ENCODE peak calls at places on chromosomes 13 and 19, in eight cellular contexts. H, G, Y, J, U, X, S and T are unnamed samples.

GRCh38 chr19:1882089-1882785 is 3.1 kb downstream of the ABHD17A start:
- DNase-seq in H (no peak), S (no peak), U (no peak), X (no peak), G (no peak), J (no peak), Y (no peak), T (peak; percentile 60)

GRCh38 chr19:7211191-7211988 is 82.8 kb downstream of the INSR start:
- DNase-seq in J (no peak), U (no peak), G (peak; percentile 65), Y (peak; percentile 92), X (no peak), H (peak; percentile 28), S (no peak), T (no peak)

GRCh38 chr19:10769533-10770491 is 51.9 kb downstream of the DNM2 start:
- DNase-seq in S (no peak), G (peak; percentile 59), X (peak; percentile 39), U (no peak), Y (peak; percentile 83), J (no peak), H (no peak), T (peak; percentile 58)

GRCh38 chr19:32203161-32203560 is 142.2 kb upstream of the ZNF507 start:
- DNase-seq in X (no peak), U (no peak), G (no peak), Y (no peak), S (no peak), H (no peak), J (peak; percentile 21), T (no peak)

GRCh38 chr13:111880185-111880584 is 186.8 kb upstream of the SOX1 start:
- DNase-seq in X (no peak), U (no peak), H (no peak), Y (no peak), G (peak; percentile 37), J (no peak), S (no peak), T (no peak)

GRCh38 chr19:11192957-11193939 is 4.1 kb downstream of the KANK2 start:
- DNase-seq in G (no peak), H (no peak), X (no peak), Y (no peak), J (no peak), S (no peak), U (no peak), T (no peak)

GRCh38 chr19:48975947-48976847 is 11.1 kb downstream of the FTL start:
- DNase-seq in U (no peak), X (peak; percentile 93), Y (no peak), J (no peak), H (no peak), S (no peak), G (peak; percentile 82), T (peak; percentile 47)

GRCh38 chr13:34452831-34453230 is 489.2 kb upstream of the NBEA start:
- DNase-seq in Y (no peak), J (no peak), G (no peak), X (no peak), S (no peak), H (no peak), U (no peak), T (no peak)

GRCh38 chr19:13042443-13043130 is 47.3 kb downstream of the NFIX start:
- DNase-seq in S (no peak), X (no peak), J (no peak), U (no peak), H (no peak), G (no peak), Y (no peak), T (no peak)

GRCh38 chr13:109383683-109384082 is 402.7 kb downstream of the IRS2 start:
- DNase-seq in U (no peak), G (no peak), S (no peak), Y (no peak), J (no peak), X (no peak), H (no peak), T (no peak)

GRCh38 chr19:40270362-40271089 is 14.6 kb downstream of the AKT2 start:
- DNase-seq in G (peak; percentile 73), S (no peak), Y (no peak), J (no peak), X (peak; percentile 71), U (no peak), H (no peak), T (no peak)

GRCh38 chr13:107452833-107453232 is 762.5 kb downstream of the LIG4 start:
- DNase-seq in X (no peak), S (no peak), U (no peak), H (no peak), J (no peak), G (no peak), Y (no peak), T (no peak)

GRCh38 chr13:94325148-94325528 is 154.3 kb downstream of the DCT start:
- DNase-seq in U (no peak), G (no peak), J (no peak), H (no peak), X (no peak), S (no peak), Y (no peak), T (no peak)

GRCh38 chr19:39582891-39583625 is 19.3 kb upstream of the LGALS13 start:
- DNase-seq in U (no peak), X (no peak), H (no peak), J (no peak), S (no peak), G (no peak), Y (no peak), T (no peak)

GRCh38 chr19:36771275-36772231 is 1.1 kb downstream of the ZNF850 start:
- DNase-seq in U (peak; percentile 81), X (peak; percentile 96), S (peak; percentile 29), H (peak; percentile 14), G (peak; percentile 84), J (no peak), Y (peak; percentile 66), T (peak; percentile 33)

GRCh38 chr13:83881917-83882625 is at the start of gene SLITRK1:
- DNase-seq in G (peak; percentile 97), J (peak; percentile 72), H (peak; percentile 91), S (peak; percentile 11), X (peak; percentile 96), Y (peak; percentile 88), U (no peak), T (peak; percentile 96)

GRCh38 chr13:46551410-46552301 is 1.3 kb upstream of the LRCH1 start:
- DNase-seq in X (peak; percentile 87), Y (peak; percentile 87), J (peak; percentile 89), G (peak; percentile 90), S (no peak), U (peak; percentile 80), H (peak; percentile 51), T (peak; percentile 84)

GRCh38 chr19:46674416-46675178 is 13.6 kb upstream of the DACT3 start:
- DNase-seq in J (no peak), Y (no peak), X (peak; percentile 93), H (no peak), G (peak; percentile 95), U (peak; percentile 27), S (no peak), T (peak; percentile 13)

GRCh38 chr19:27966390-27966816 is 1246.5 kb downstream of the UQCRFS1 start:
- DNase-seq in J (no peak), H (no peak), G (no peak), X (peak; percentile 51), U (no peak), Y (no peak), S (no peak), T (no peak)

GRCh38 chr13:67651908-67652307 is 421.8 kb upstream of the PCDH9 start:
- DNase-seq in Y (no peak), H (no peak), J (no peak), U (no peak), X (no peak), G (no peak), S (no peak), T (no peak)

GRCh38 chr13:50914301-50914700 is 4.7 kb downstream of the RNASEH2B start:
- DNase-seq in X (no peak), G (no peak), H (no peak), U (no peak), Y (no peak), J (no peak), S (no peak), T (no peak)

GRCh38 chr19:23996549-23996948 is 81.9 kb downstream of the ZNF726 start:
- DNase-seq in Y (no peak), S (no peak), U (peak; percentile 5), J (no peak), G (peak; percentile 66), X (peak; percentile 72), H (no peak), T (peak; percentile 8)
- TF ChIP-seq CTCF in Y (peak; percentile 2), S (no peak), U (peak; percentile 55), J (peak; percentile 35), G (peak; percentile 64), X (peak; percentile 48), H (peak; percentile 25), T (peak; percentile 57)

GRCh38 chr19:33397536-33398360 is 24.2 kb downstream of the CEBPG start:
- DNase-seq in J (peak; percentile 54), X (no peak), S (no peak), U (no peak), Y (peak; percentile 5), G (peak; percentile 80), H (no peak), T (no peak)
- TF ChIP-seq CTCF in J (no peak), X (peak; percentile 24), S (no peak), U (no peak), Y (no peak), G (peak; percentile 71), H (peak; percentile 56), T (no peak)

GRCh38 chr13:32445461-32445860 is 17.5 kb upstream of the N4BP2L1 start:
- DNase-seq in S (no peak), X (no peak), H (no peak), Y (no peak), U (no peak), J (no peak), G (no peak), T (no peak)

GRCh38 chr13:32446220-32446619 is 18.3 kb upstream of the N4BP2L1 start:
- DNase-seq in X (no peak), J (no peak), G (no peak), U (no peak), H (no peak), S (no peak), Y (no peak), T (no peak)

GRCh38 chr13:32446778-32447465 is 19.0 kb upstream of the N4BP2L1 start:
- DNase-seq in J (no peak), X (no peak), H (no peak), G (no peak), U (no peak), S (no peak), Y (no peak), T (no peak)

GRCh38 chr13:32448224-32448623 is 20.3 kb upstream of the N4BP2L1 start:
- DNase-seq in G (no peak), S (no peak), H (no peak), Y (no peak), J (no peak), U (no peak), X (no peak), T (no peak)

GRCh38 chr13:32443111-32443510 is 15.2 kb upstream of the N4BP2L1 start:
- DNase-seq in X (peak; percentile 46), G (no peak), U (peak; percentile 17), H (no peak), J (no peak), S (no peak), Y (peak; percentile 53), T (peak; percentile 27)
- TF ChIP-seq CTCF in X (peak; percentile 22), G (no peak), U (no peak), H (peak; percentile 37), J (peak; percentile 39), S (peak; percentile 5), Y (peak; percentile 49), T (peak; percentile 48)

DNA sequence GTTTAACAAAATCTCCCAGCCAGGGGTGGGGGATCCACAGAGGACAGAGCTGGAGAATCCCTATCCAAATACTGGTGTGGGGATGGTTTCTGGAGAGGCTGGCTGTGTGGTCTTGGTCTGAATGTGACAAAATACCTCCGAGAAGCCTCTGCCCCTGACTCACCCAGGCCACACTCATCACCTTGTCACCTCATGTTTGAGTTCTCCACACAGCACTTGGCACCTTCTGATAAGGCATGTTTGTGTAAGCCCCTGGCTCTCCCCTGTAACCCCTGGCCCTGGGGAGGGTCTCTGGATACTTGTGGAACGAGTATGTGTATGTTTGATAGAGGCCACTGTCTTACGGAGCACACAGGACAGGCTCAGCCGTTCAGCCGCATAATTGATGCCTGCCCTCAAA is 14.7 kb downstream of the TECR start:
- DNase-seq in G (no peak), Y (no peak), S (no peak), X (no peak), H (no peak), J (no peak), U (no peak), T (no peak)
- TF ChIP-seq CTCF in G (no peak), Y (no peak), S (no peak), X (no peak), H (no peak), J (no peak), U (no peak), T (no peak)